ENCODE peak calls at places on chromosome 1, in six cellular contexts. One of them, this sample, is unnamed.

GRCh38 chr1:244231193-244231571 is 180.1 kb downstream of the ZBTB18 start:
- DNase-seq in lower lobe of right lung: no peak
- DNase-seq in cardiac muscle cell: no peak
- DNase-seq in upper lobe of right lung: no peak
- DNase-seq in psoas muscle: peak; percentile 78
- DNase-seq in H9: no peak
- DNase-seq in this sample: no peak

GRCh38 chr1:153932071-153932592 is 9.4 kb upstream of the GATAD2B start:
- DNase-seq in lower lobe of right lung: no peak
- DNase-seq in cardiac muscle cell: no peak
- DNase-seq in upper lobe of right lung: peak; percentile 51
- DNase-seq in psoas muscle: no peak
- DNase-seq in H9: no peak
- DNase-seq in this sample: no peak

GRCh38 chr1:150696590-150696989 is 364 bp downstream of the GOLPH3L start:
- DNase-seq in lower lobe of right lung: no peak
- DNase-seq in cardiac muscle cell: peak; percentile 4
- DNase-seq in upper lobe of right lung: no peak
- DNase-seq in psoas muscle: no peak
- DNase-seq in H9: no peak
- DNase-seq in this sample: no peak

GRCh38 chr1:242147096-242147976 is 148.4 kb upstream of the MAP1LC3C start:
- DNase-seq in lower lobe of right lung: no peak
- DNase-seq in cardiac muscle cell: no peak
- DNase-seq in upper lobe of right lung: no peak
- DNase-seq in psoas muscle: no peak
- DNase-seq in H9: no peak
- DNase-seq in this sample: no peak

GRCh38 chr1:156062189-156062588 is 1.2 kb downstream of the RAB25 start:
- DNase-seq in lower lobe of right lung: no peak
- DNase-seq in cardiac muscle cell: no peak
- DNase-seq in upper lobe of right lung: no peak
- DNase-seq in psoas muscle: no peak
- DNase-seq in H9: no peak
- DNase-seq in this sample: no peak

GRCh38 chr1:15153842-15154479 is 414 bp downstream of the TMEM51 start:
- DNase-seq in lower lobe of right lung: peak; percentile 75
- DNase-seq in cardiac muscle cell: peak; percentile 72
- DNase-seq in upper lobe of right lung: peak; percentile 86
- DNase-seq in psoas muscle: peak; percentile 72
- DNase-seq in H9: peak; percentile 78
- DNase-seq in this sample: no peak

GRCh38 chr1:38138498-38139233 is 92.1 kb upstream of the POU3F1 start:
- DNase-seq in lower lobe of right lung: peak; percentile 79
- DNase-seq in cardiac muscle cell: peak; percentile 14
- DNase-seq in upper lobe of right lung: peak; percentile 88
- DNase-seq in psoas muscle: peak; percentile 92
- DNase-seq in H9: no peak
- DNase-seq in this sample: no peak

GRCh38 chr1:3688356-3688755 is 36.0 kb downstream of the TP73 start:
- DNase-seq in lower lobe of right lung: no peak
- DNase-seq in cardiac muscle cell: no peak
- DNase-seq in upper lobe of right lung: no peak
- DNase-seq in psoas muscle: no peak
- DNase-seq in H9: peak; percentile 81
- DNase-seq in this sample: no peak

GRCh38 chr1:109263597-109264378 is 14.4 kb downstream of the CELSR2 start:
- DNase-seq in lower lobe of right lung: peak; percentile 96
- DNase-seq in cardiac muscle cell: peak; percentile 96
- DNase-seq in upper lobe of right lung: peak; percentile 97
- DNase-seq in psoas muscle: peak; percentile 90
- DNase-seq in H9: peak; percentile 98
- DNase-seq in this sample: peak; percentile 91

GRCh38 chr1:174884001-174884400 is 115.7 kb upstream of the CACYBP start:
- DNase-seq in lower lobe of right lung: no peak
- DNase-seq in cardiac muscle cell: no peak
- DNase-seq in upper lobe of right lung: no peak
- DNase-seq in psoas muscle: no peak
- DNase-seq in H9: no peak
- DNase-seq in this sample: no peak

GRCh38 chr1:27009601-27010197 is 3.0 kb downstream of the TENT5B start:
- DNase-seq in lower lobe of right lung: peak; percentile 64
- DNase-seq in cardiac muscle cell: no peak
- DNase-seq in upper lobe of right lung: no peak
- DNase-seq in psoas muscle: no peak
- DNase-seq in H9: no peak
- DNase-seq in this sample: peak; percentile 84
- H3K4me1 ChIP-seq in lower lobe of right lung: peaks cover 46% of the 10 kb centered on the region
- H3K4me1 ChIP-seq in cardiac muscle cell: peaks cover 13% of the 10 kb centered on the region
- H3K4me1 ChIP-seq in upper lobe of right lung: peaks cover 39% of the 10 kb centered on the region
- H3K4me1 ChIP-seq in psoas muscle: peaks cover 9% of the 10 kb centered on the region
- H3K4me1 ChIP-seq in H9: peaks cover 16% of the 10 kb centered on the region
- H3K4me1 ChIP-seq in this sample: peaks cover 65% of the 10 kb centered on the region

DNA sequence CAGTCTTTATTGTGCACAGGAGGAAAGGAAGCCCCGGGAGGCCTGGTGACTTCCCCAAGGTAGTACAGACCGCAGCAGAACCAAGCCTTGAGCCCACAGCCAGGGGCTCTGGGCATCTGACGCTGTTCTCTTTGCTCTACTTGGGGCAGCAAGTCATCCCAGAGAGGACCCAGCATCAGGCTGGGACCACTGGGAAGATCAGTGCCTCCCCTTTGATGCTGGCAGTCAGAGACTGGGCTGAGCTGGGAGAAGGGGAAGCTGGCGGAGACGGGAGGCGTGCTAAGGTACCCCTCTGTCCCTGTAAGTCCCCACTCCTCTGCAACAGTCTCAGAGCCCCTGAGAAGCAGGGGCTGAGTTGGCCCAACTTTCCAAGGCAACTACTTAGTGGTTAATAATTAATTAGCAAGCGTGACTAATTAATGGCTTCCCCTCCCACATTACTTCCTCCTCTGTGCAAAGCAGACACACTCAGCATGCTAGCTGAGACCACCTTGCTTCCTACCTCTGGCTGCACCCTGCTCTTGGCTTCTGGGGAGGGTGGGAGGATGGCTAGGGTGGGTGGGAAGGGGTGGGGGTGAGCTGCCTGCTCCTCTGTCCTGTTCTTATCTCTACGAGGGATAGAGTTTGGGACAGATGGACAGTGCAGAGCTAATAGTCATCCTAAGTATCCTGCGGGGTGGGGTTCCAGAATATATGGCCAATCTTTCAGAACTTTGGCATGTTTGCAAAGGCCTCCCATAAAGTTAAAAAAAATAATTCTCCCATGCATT is 1.3 kb downstream of the INAVA start:
- DNase-seq in lower lobe of right lung: no peak
- DNase-seq in cardiac muscle cell: no peak
- DNase-seq in upper lobe of right lung: no peak
- DNase-seq in psoas muscle: no peak
- DNase-seq in H9: no peak
- DNase-seq in this sample: no peak
- H3K4me1 ChIP-seq in lower lobe of right lung: peaks cover 12% of the 10 kb centered on the region
- H3K4me1 ChIP-seq in cardiac muscle cell: peaks cover 10% of the 10 kb centered on the region
- H3K4me1 ChIP-seq in upper lobe of right lung: peaks cover 7% of the 10 kb centered on the region
- H3K4me1 ChIP-seq in psoas muscle: peaks cover 10% of the 10 kb centered on the region
- H3K4me1 ChIP-seq in H9: peaks cover 18% of the 10 kb centered on the region
- H3K4me1 ChIP-seq in this sample: peaks cover 52% of the 10 kb centered on the region

GRCh38 chr1:145961425-145962156 is 2.8 kb downstream of the ANKRD34A start:
- DNase-seq in lower lobe of right lung: peak; percentile 71
- DNase-seq in cardiac muscle cell: peak; percentile 47
- DNase-seq in upper lobe of right lung: peak; percentile 75
- DNase-seq in psoas muscle: peak; percentile 76
- DNase-seq in H9: no peak
- DNase-seq in this sample: no peak

GRCh38 chr1:145959957-145960467 is 2.2 kb upstream of the LIX1L start:
- DNase-seq in lower lobe of right lung: no peak
- DNase-seq in cardiac muscle cell: no peak
- DNase-seq in upper lobe of right lung: no peak
- DNase-seq in psoas muscle: no peak
- DNase-seq in H9: no peak
- DNase-seq in this sample: no peak

GRCh38 chr1:145960468-145961108 is 2.8 kb upstream of the LIX1L start:
- DNase-seq in lower lobe of right lung: peak; percentile 83
- DNase-seq in cardiac muscle cell: peak; percentile 91
- DNase-seq in upper lobe of right lung: peak; percentile 88
- DNase-seq in psoas muscle: peak; percentile 93
- DNase-seq in H9: peak; percentile 92
- DNase-seq in this sample: peak; percentile 88

GRCh38 chr1:145962157-145963102 is 1.9 kb downstream of the ANKRD34A start:
- DNase-seq in lower lobe of right lung: no peak
- DNase-seq in cardiac muscle cell: no peak
- DNase-seq in upper lobe of right lung: peak; percentile 77
- DNase-seq in psoas muscle: peak; percentile 80
- DNase-seq in H9: no peak
- DNase-seq in this sample: no peak

DNA sequence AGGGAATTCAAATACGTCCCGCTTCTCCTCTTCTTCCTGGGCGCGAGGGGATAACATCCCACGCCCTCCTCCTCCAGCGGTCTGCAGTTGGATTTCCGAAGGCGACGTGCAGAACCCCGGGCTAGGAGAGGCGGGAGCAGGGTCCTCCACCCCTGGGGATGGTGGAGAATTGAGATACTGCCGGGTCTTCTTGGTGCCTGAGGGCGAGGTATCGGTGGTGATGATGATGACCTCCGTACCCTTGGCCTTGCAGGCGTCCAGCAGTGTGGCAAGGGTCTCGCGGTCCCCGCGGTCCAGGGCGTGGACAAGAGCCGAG is 3.2 kb upstream of the LIX1L start:
- DNase-seq in lower lobe of right lung: no peak
- DNase-seq in cardiac muscle cell: no peak
- DNase-seq in upper lobe of right lung: peak; percentile 65
- DNase-seq in psoas muscle: no peak
- DNase-seq in H9: no peak
- DNase-seq in this sample: no peak
- H3K4me1 ChIP-seq in lower lobe of right lung: peaks cover 69% of the 10 kb centered on the region
- H3K4me1 ChIP-seq in cardiac muscle cell: peaks cover 37% of the 10 kb centered on the region
- H3K4me1 ChIP-seq in upper lobe of right lung: peaks cover 59% of the 10 kb centered on the region
- H3K4me1 ChIP-seq in psoas muscle: peaks cover 64% of the 10 kb centered on the region
- H3K4me1 ChIP-seq in H9: peaks cover 2% of the 10 kb centered on the region
- H3K4me1 ChIP-seq in this sample: peaks cover 77% of the 10 kb centered on the region

GRCh38 chr1:32346532-32347157 is 10.6 kb upstream of the MARCKSL1 start:
- DNase-seq in lower lobe of right lung: no peak
- DNase-seq in cardiac muscle cell: no peak
- DNase-seq in upper lobe of right lung: no peak
- DNase-seq in psoas muscle: no peak
- DNase-seq in H9: no peak
- DNase-seq in this sample: no peak
- H3K4me1 ChIP-seq in lower lobe of right lung: peaks cover 46% of the 10 kb centered on the region
- H3K4me1 ChIP-seq in cardiac muscle cell: peaks cover 2% of the 10 kb centered on the region
- H3K4me1 ChIP-seq in upper lobe of right lung: peaks cover 41% of the 10 kb centered on the region
- H3K4me1 ChIP-seq in psoas muscle: no peaks in the 10 kb centered on the region
- H3K4me1 ChIP-seq in H9: no peaks in the 10 kb centered on the region
- H3K4me1 ChIP-seq in this sample: peaks cover 22% of the 10 kb centered on the region

GRCh38 chr1:64041366-64042131 is 161.9 kb upstream of the UBE2U start:
- DNase-seq in lower lobe of right lung: no peak
- DNase-seq in cardiac muscle cell: no peak
- DNase-seq in upper lobe of right lung: no peak
- DNase-seq in psoas muscle: no peak
- DNase-seq in H9: no peak
- DNase-seq in this sample: no peak
- H3K4me1 ChIP-seq in lower lobe of right lung: peaks cover 25% of the 10 kb centered on the region
- H3K4me1 ChIP-seq in cardiac muscle cell: peaks cover 44% of the 10 kb centered on the region
- H3K4me1 ChIP-seq in upper lobe of right lung: peaks cover 10% of the 10 kb centered on the region
- H3K4me1 ChIP-seq in psoas muscle: peaks cover 30% of the 10 kb centered on the region
- H3K4me1 ChIP-seq in H9: peaks cover 16% of the 10 kb centered on the region
- H3K4me1 ChIP-seq in this sample: peaks cover 34% of the 10 kb centered on the region